ENCODE peak calls at places on chromosomes 7 and 10, in four cellular contexts. Q is HL-60, U is right atrium auricular region, N is IMR-90. D is an unnamed sample.
A peak's percentile ranks its signal among the peaks of the same experiment; 100 is the strongest.

GRCh38 chr10:122112625-122113160 is 123.7 kb downstream of the TACC2 start:
- DNase-seq in U (peak; percentile 94), Q (no peak), N (peak; percentile 96), D (peak; percentile 85)

GRCh38 chr7:116863168-116863670 is 832 bp downstream of the CAPZA2 start:
- DNase-seq in U (no peak), N (peak; percentile 21), Q (no peak), D (no peak)

GRCh38 chr7:42010751-42011150 is 226.3 kb downstream of the GLI3 start:
- DNase-seq in N (no peak), U (no peak), Q (no peak), D (no peak)

GRCh38 chr10:15136129-15136726 is 32.3 kb downstream of the NMT2 start:
- DNase-seq in N (no peak), U (no peak), Q (no peak), D (no peak)

GRCh38 chr7:101386558-101387199 is 24.0 kb downstream of the COL26A1 start:
- DNase-seq in U (no peak), N (peak; percentile 4), Q (no peak), D (peak; percentile 82)

GRCh38 chr7:128939075-128939860 is 1.5 kb downstream of the IRF5 start:
- DNase-seq in Q (no peak), N (no peak), U (peak; percentile 59), D (no peak)

GRCh38 chr7:101402081-101402779 is 39.6 kb downstream of the COL26A1 start:
- DNase-seq in N (peak; percentile 17), U (no peak), Q (no peak), D (no peak)

GRCh38 chr10:71427246-71427645 is 30.5 kb downstream of the CDH23 start:
- DNase-seq in U (no peak), N (no peak), Q (no peak), D (peak; percentile 15)

GRCh38 chr10:104122273-104123107 is 519 bp downstream of the SFR1 start:
- DNase-seq in Q (peak; percentile 14), U (no peak), N (peak; percentile 2), D (no peak)

GRCh38 chr7:89776980-89777379 is 377.3 kb upstream of the STEAP1 start:
- DNase-seq in N (no peak), Q (no peak), U (no peak), D (no peak)

GRCh38 chr10:63236113-63236935 is 103.2 kb downstream of the NRBF2 start:
- DNase-seq in Q (peak; percentile 66), N (peak; percentile 96), U (no peak), D (no peak)

GRCh38 chr10:98170249-98171117 is 36.0 kb downstream of the R3HCC1L start:
- DNase-seq in U (no peak), Q (peak; percentile 24), N (peak; percentile 60), D (no peak)

GRCh38 chr10:91051834-91052233 is 130.9 kb upstream of the ANKRD1 start:
- DNase-seq in Q (no peak), U (peak; percentile 67), N (no peak), D (no peak)

GRCh38 chr10:28558923-28559508 is 26.1 kb downstream of the WAC start:
- DNase-seq in U (no peak), N (peak; percentile 27), Q (no peak), D (no peak)

GRCh38 chr7:155506854-155507337 is 39.5 kb downstream of the CNPY1 start:
- DNase-seq in Q (no peak), U (no peak), N (peak; percentile 16), D (no peak)

GRCh38 chr7:3267928-3268690 is 32.9 kb upstream of the SDK1 start:
- DNase-seq in Q (no peak), U (no peak), N (peak; percentile 99), D (no peak)

GRCh38 chr10:77927343-77928256 is 1.0 kb upstream of the DLG5 start:
- DNase-seq in U (no peak), N (no peak), Q (no peak), D (no peak)

GRCh38 chr10:100761191-100761590 is 15.8 kb downstream of the PAX2 start:
- DNase-seq in N (no peak), U (no peak), Q (no peak), D (no peak)

GRCh38 chr7:97269741-97270140 is 152.2 kb downstream of the SDHAF3 start:
- DNase-seq in N (no peak), U (no peak), Q (no peak), D (no peak)

GRCh38 chr7:94374231-94374630 is 20.5 kb upstream of the COL1A2 start:
- DNase-seq in N (peak; percentile 93), Q (no peak), U (peak; percentile 81), D (no peak)
- TF ChIP-seq CTCF in N (no peak), Q (no peak), U (no peak), D (no peak)

GRCh38 chr10:130964771-130965170 is 346.8 kb downstream of the TCERG1L start:
- DNase-seq in U (peak; percentile 50), N (no peak), Q (no peak), D (no peak)
- TF ChIP-seq CTCF in U (no peak), N (no peak), Q (no peak), D (no peak)

GRCh38 chr10:125146791-125147604 is 13.4 kb downstream of the CTBP2 start:
- DNase-seq in Q (no peak), U (no peak), N (peak; percentile 65), D (no peak)
- TF ChIP-seq CTCF in Q (no peak), U (no peak), N (no peak), D (no peak)

DNA sequence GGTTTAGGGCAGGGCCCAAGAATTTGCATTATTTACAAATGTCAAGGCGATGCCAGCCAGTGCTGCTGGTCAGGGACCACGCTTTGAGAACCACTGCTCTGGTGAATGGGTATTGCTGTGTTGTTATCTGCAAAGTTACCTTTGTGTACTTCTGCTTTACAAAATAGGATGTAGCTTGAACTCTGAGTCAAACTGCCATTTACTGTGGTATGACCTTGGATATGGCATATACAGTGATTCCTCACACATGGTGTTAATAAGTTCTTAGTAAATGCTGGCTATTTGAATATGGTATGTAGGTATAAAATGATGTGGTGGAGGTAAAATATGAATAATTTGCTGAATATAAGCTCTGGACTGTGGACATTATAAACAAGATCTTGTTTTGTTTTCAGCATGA is 148.9 kb downstream of the AUTS2 start:
- DNase-seq in U (no peak), Q (no peak), N (no peak), D (no peak)
- TF ChIP-seq CTCF in U (no peak), Q (no peak), N (no peak), D (no peak)

DNA sequence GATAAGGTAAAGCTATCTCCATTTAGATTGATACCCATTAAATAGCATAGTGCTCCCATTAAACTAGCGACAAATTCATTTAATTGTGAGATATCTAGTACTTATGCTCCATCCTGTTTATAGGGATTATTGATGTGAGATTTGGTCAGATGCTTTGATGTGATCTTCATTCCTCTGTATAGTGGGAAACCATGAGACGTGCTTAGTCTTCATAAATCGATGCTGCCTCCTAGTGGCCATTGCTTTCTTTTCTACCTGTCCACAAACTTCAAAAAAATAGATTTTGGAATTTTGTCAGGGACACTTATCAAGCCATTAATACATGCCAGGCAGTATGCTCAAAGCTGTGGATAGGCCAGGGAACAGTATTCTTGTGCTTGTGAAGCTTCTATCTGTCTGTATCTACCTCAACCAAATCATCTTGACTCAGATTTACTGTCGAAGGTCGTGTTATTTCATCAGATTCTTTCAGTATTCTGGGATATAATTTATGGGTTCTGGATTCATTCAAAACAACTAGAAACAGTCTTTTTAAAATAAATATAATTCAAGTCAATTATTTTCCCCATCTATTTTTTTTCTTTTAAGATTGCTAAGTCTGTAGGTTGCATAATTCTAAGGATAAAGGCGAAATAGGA is 12.0 kb downstream of the LSM8 start:
- DNase-seq in N (peak; percentile 70), Q (peak; percentile 21), U (no peak), D (no peak)
- TF ChIP-seq CTCF in N (peak; percentile 72), Q (peak; percentile 55), U (peak; percentile 68), D (peak; percentile 85)

GRCh38 chr7:2060701-2061100 is 172.0 kb downstream of the MAD1L1 start:
- DNase-seq in N (peak; percentile 94), Q (no peak), U (no peak), D (no peak)

GRCh38 chr7:2066251-2066919 is 166.4 kb downstream of the MAD1L1 start:
- DNase-seq in Q (no peak), N (no peak), U (no peak), D (no peak)

GRCh38 chr7:2062648-2063047 is 170.1 kb downstream of the MAD1L1 start:
- DNase-seq in Q (no peak), U (no peak), N (no peak), D (no peak)

GRCh38 chr7:2065516-2065915 is 167.2 kb downstream of the MAD1L1 start:
- DNase-seq in Q (no peak), N (no peak), U (no peak), D (no peak)

DNA sequence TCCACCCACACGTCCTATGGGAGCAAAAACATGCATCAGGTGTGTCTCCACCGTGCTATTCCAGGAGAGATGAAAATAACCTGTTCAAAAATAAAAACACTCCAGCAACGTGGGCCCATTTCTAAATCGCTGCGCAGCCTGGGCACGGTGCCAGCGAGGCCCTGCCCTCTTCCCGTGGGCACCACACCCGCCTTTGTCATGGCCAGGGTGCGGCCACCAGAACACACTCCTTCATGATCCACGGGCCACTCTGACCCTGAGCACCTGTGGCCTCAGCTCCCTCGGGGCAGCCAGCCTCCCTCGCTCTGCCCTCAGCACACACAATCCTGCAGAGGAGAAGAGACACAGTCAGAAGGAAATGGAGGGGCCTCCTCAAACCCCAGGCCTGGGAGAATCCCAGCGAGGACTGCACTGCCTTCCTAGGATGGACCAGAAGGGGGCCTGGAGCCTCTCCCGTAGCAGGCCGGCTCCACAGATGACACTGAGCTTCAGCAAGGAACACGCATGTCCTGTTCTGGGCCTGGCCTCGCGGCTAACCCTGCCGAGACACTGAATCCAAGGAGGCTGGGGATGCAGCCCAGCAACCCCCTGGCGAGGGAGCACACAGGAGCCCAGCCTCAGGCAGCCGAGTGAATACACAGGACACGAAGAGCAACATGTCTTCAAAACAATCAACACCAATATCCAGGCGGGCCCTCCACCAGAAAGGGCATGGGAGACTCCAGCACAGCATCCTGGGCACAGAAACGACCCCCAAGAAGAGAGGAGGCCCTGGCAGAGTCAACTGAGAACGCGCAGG is 169.0 kb downstream of the MAD1L1 start:
- DNase-seq in Q (no peak), N (peak; percentile 17), U (no peak), D (no peak)
- TF ChIP-seq CTCF in Q (no peak), N (peak; percentile 16), U (no peak), D (peak; percentile 50)

GRCh38 chr7:141014523-141015395 is at the start of gene MRPS33:
- DNase-seq in U (peak; percentile 95), N (peak; percentile 94), Q (peak; percentile 96), D (peak; percentile 95)
- TF ChIP-seq CTCF in U (peak; percentile 33), N (peak; percentile 87), Q (peak; percentile 90), D (peak; percentile 64)